ENCODE peak calls at places on chromosomes 13 and 19, in seven cellular contexts. X, H, C, Q, P, A and R are unnamed samples.

GRCh38 chr19:45251452-45252354 is 632 bp downstream of the MARK4 start:
- DNase-seq in X (peak; percentile 12), H (no peak), C (no peak), Q (no peak), P (no peak), A (no peak), R (peak; percentile 69)

GRCh38 chr19:11641241-11641640 is 44.0 kb downstream of the ZNF627 start:
- DNase-seq in X (no peak), H (no peak), C (no peak), Q (no peak), P (no peak), A (no peak), R (no peak)

GRCh38 chr19:38917921-38918491 is 6.0 kb upstream of the CCER2 start:
- DNase-seq in X (no peak), H (no peak), C (no peak), Q (no peak), P (no peak), A (no peak), R (peak; percentile 13)

GRCh38 chr13:109255457-109255856 is 530.9 kb downstream of the IRS2 start:
- DNase-seq in X (no peak), H (no peak), C (no peak), Q (no peak), P (no peak), A (no peak), R (no peak)

GRCh38 chr19:18300930-18301717 is 19.7 kb upstream of the JUND start:
- DNase-seq in X (peak; percentile 79), H (no peak), C (no peak), Q (no peak), P (peak; percentile 94), A (peak; percentile 58), R (no peak)

GRCh38 chr13:106532111-106532929 is 3.1 kb downstream of the EFNB2 start:
- DNase-seq in X (no peak), H (no peak), C (no peak), Q (no peak), P (no peak), A (no peak), R (no peak)

GRCh38 chr19:40689339-40690049 is 957 bp downstream of the NUMBL start:
- DNase-seq in X (no peak), H (peak; percentile 58), C (no peak), Q (no peak), P (no peak), A (no peak), R (no peak)

GRCh38 chr13:37701972-37702371 is 103.4 kb upstream of the POSTN start:
- DNase-seq in X (no peak), H (no peak), C (no peak), Q (no peak), P (no peak), A (no peak), R (no peak)

GRCh38 chr13:51632643-51633357 is 48.5 kb downstream of the WDFY2 start:
- DNase-seq in X (no peak), H (no peak), C (no peak), Q (no peak), P (no peak), A (no peak), R (no peak)

GRCh38 chr19:47369923-47370625 is 21.0 kb downstream of the DHX34 start:
- DNase-seq in X (no peak), H (no peak), C (no peak), Q (no peak), P (no peak), A (no peak), R (no peak)

GRCh38 chr13:31885994-31886393 is 145.6 kb upstream of the FRY start:
- DNase-seq in X (no peak), H (no peak), C (no peak), Q (no peak), P (no peak), A (no peak), R (no peak)

GRCh38 chr13:21949818-21950429 is 279.1 kb downstream of the FGF9 start:
- DNase-seq in X (no peak), H (no peak), C (no peak), Q (no peak), P (no peak), A (no peak), R (no peak)

GRCh38 chr13:30900952-30901749 is 4.9 kb upstream of the MEDAG start:
- DNase-seq in X (no peak), H (no peak), C (no peak), Q (no peak), P (no peak), A (no peak), R (no peak)

GRCh38 chr13:104641309-104641708 is 1575.1 kb upstream of the SLC10A2 start:
- DNase-seq in X (no peak), H (no peak), C (no peak), Q (no peak), P (no peak), A (no peak), R (no peak)

GRCh38 chr13:41603917-41604316 is 146.6 kb downstream of the RGCC start:
- DNase-seq in X (no peak), H (no peak), C (no peak), Q (peak; percentile 29), P (no peak), A (no peak), R (no peak)

GRCh38 chr19:5889288-5889971 is 14.2 kb downstream of the NDUFA11 start:
- DNase-seq in X (no peak), H (no peak), C (no peak), Q (no peak), P (no peak), A (no peak), R (no peak)

GRCh38 chr13:49220035-49220855 is at the start of gene MLNR:
- DNase-seq in X (no peak), H (no peak), C (no peak), Q (no peak), P (no peak), A (no peak), R (peak; percentile 49)

GRCh38 chr13:51928231-51928630 is 66.5 kb downstream of the CCDC70 start:
- DNase-seq in X (no peak), H (no peak), C (no peak), Q (no peak), P (peak; percentile 50), A (no peak), R (no peak)

GRCh38 chr19:16896098-16896912 is 7.5 kb downstream of the F2RL3 start:
- DNase-seq in X (peak; percentile 37), H (no peak), C (no peak), Q (no peak), P (no peak), A (no peak), R (no peak)

GRCh38 chr19:46040952-46041500 is at the start of gene IGFL4:
- DNase-seq in X (no peak), H (no peak), C (no peak), Q (no peak), P (no peak), A (no peak), R (no peak)

GRCh38 chr13:64371045-64371444 is 2859.1 kb downstream of the PCDH9 start:
- DNase-seq in X (no peak), H (no peak), C (no peak), Q (peak; percentile 37), P (no peak), A (no peak), R (no peak)

GRCh38 chr13:32811297-32811800 is 204.9 kb upstream of the KL start:
- DNase-seq in X (peak; percentile 30), H (no peak), C (peak; percentile 62), Q (no peak), P (no peak), A (no peak), R (peak; percentile 32)

GRCh38 chr13:26220575-26220974 is 1.5 kb downstream of the RNF6 start:
- DNase-seq in X (no peak), H (no peak), C (no peak), Q (no peak), P (no peak), A (no peak), R (no peak)

GRCh38 chr13:98575009-98575866 is 1.7 kb downstream of the STK24 start:
- DNase-seq in X (no peak), H (no peak), C (no peak), Q (no peak), P (no peak), A (no peak), R (no peak)

GRCh38 chr19:55311797-55312196 is 13.3 kb downstream of the TMEM150B start:
- DNase-seq in X (no peak), H (no peak), C (no peak), Q (no peak), P (no peak), A (no peak), R (no peak)

GRCh38 chr19:55310498-55310897 is 14.6 kb downstream of the TMEM150B start:
- DNase-seq in X (no peak), H (no peak), C (no peak), Q (no peak), P (no peak), A (no peak), R (no peak)

GRCh38 chr19:55308281-55308680 is 16.9 kb downstream of the TMEM150B start:
- DNase-seq in X (no peak), H (no peak), C (no peak), Q (no peak), P (no peak), A (no peak), R (no peak)

GRCh38 chr19:55311397-55311796 is 13.7 kb downstream of the TMEM150B start:
- DNase-seq in X (no peak), H (no peak), C (no peak), Q (no peak), P (no peak), A (no peak), R (no peak)

GRCh38 chr19:55309437-55309836 is 15.7 kb downstream of the TMEM150B start:
- DNase-seq in X (no peak), H (no peak), C (no peak), Q (no peak), P (no peak), A (no peak), R (no peak)
- TF ChIP-seq POLR2A in X (no peak), H (no peak), C (no peak), Q (no peak), P (no peak), A (no peak), R (no peak)

GRCh38 chr19:35757749-35758608 is at the start of gene PROSER3:
- DNase-seq in X (peak; percentile 98), H (peak; percentile 98), C (peak; percentile 99), Q (peak; percentile 99), P (peak; percentile 100), A (peak; percentile 96), R (peak; percentile 98)
- TF ChIP-seq POLR2A in X (peak; percentile 85), H (peak; percentile 69), C (peak; percentile 96), Q (peak; percentile 56), P (no peak), A (peak; percentile 35), R (peak; percentile 83)

GRCh38 chr13:40505196-40505595 is 161.2 kb downstream of the FOXO1 start:
- DNase-seq in X (no peak), H (no peak), C (no peak), Q (no peak), P (no peak), A (no peak), R (no peak)
- TF ChIP-seq POLR2A in X (no peak), H (no peak), C (no peak), Q (no peak), P (no peak), A (no peak), R (no peak)

DNA sequence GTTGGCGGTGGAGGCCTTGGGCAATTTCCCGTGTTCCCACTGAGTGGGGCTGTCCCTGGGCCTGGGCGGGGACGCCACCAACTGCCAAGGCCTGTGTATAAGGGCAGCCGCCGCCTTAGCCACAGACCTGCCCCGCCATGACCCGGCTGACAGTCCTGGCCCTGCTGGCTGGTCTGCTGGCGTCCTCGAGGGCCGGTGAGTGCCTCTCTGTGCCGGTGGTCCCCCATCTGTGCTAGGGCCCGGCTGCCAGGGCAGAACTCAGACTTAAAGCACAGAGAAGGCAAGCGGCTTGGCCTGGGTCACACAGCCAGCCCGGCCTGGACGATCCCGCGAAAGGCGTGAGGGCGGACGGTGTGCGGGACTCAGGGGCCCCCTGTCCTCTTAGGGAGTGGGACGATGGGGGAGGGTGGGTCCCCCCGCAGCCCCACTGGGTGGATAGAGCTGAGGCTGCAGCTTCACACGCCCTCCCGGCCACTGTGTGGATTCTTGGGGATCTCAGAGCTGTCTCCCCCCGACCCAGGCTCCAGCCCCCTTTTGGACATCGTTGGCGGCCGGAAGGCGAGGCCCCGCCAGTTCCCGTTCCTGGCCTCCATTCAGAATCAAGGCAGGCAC is at the start of gene AZU1:
- DNase-seq in X (peak; percentile 67), H (no peak), C (no peak), Q (no peak), P (no peak), A (no peak), R (no peak)
- TF ChIP-seq POLR2A in X (no peak), H (no peak), C (no peak), Q (no peak), P (no peak), A (no peak), R (no peak)